ENCODE peak calls at places on chromosomes 5 and 9, in eight cellular contexts. T is heart right ventricle, L is esophagus squamous epithelium, S is A549, Q is stomach, X is MM.1S, W is tibial artery, M is right lobe of liver. H is an unnamed sample.

GRCh38 chr5:123125953-123126352 is 36.9 kb downstream of the PRDM6 start:
- DNase-seq in L (no peak), S (peak; percentile 10), T (no peak), M (no peak), W (no peak), Q (no peak), X (no peak), H (no peak)

GRCh38 chr5:146448783-146449519 is 1.8 kb downstream of the TCERG1 start:
- DNase-seq in S (no peak), W (no peak), M (no peak), Q (no peak), X (no peak), T (no peak), L (no peak), H (no peak)

GRCh38 chr9:138102246-138103051 is 224.9 kb downstream of the CACNA1B start:
- DNase-seq in Q (peak; percentile 18), T (no peak), X (no peak), M (peak; percentile 40), L (no peak), W (no peak), S (no peak), H (no peak)

GRCh38 chr9:2623046-2623865 is 1.7 kb downstream of the VLDLR start:
- DNase-seq in S (peak; percentile 89), L (no peak), T (peak; percentile 63), X (no peak), W (peak; percentile 58), M (peak; percentile 84), Q (peak; percentile 68), H (peak; percentile 44)

GRCh38 chr5:124920909-124921666 is 174.6 kb upstream of the ZNF608 start:
- DNase-seq in T (no peak), M (no peak), Q (no peak), S (no peak), W (no peak), X (peak; percentile 31), L (no peak), H (no peak)

GRCh38 chr9:110112792-110113191 is 95.2 kb downstream of the C9orf152 start:
- DNase-seq in L (no peak), Q (no peak), M (no peak), T (no peak), S (no peak), X (no peak), W (no peak), H (no peak)

GRCh38 chr9:113807173-113808061 is 68.7 kb upstream of the ZNF618 start:
- DNase-seq in L (no peak), S (peak; percentile 62), X (peak; percentile 18), Q (peak; percentile 60), T (no peak), M (no peak), W (peak; percentile 55), H (no peak)

GRCh38 chr9:106718996-106719395 is 144.0 kb upstream of the ZNF462 start:
- DNase-seq in L (no peak), W (no peak), M (no peak), X (no peak), Q (no peak), T (no peak), S (no peak), H (no peak)

GRCh38 chr5:62043289-62044274 is 262.4 kb upstream of the KIF2A start:
- DNase-seq in S (no peak), L (no peak), M (no peak), Q (no peak), W (no peak), T (no peak), X (no peak), H (no peak)

GRCh38 chr9:108478431-108478837 is 377.4 kb downstream of the ACTL7B start:
- DNase-seq in Q (no peak), S (peak; percentile 73), L (no peak), T (no peak), M (no peak), X (no peak), W (peak; percentile 52), H (peak; percentile 64)

GRCh38 chr9:101235105-101235866 is 149.5 kb downstream of the BAAT start:
- DNase-seq in X (peak; percentile 52), M (no peak), L (no peak), Q (no peak), W (no peak), T (no peak), S (peak; percentile 35), H (no peak)

GRCh38 chr5:58968350-58968749 is 385.5 kb downstream of the RAB3C start:
- DNase-seq in W (no peak), Q (no peak), X (no peak), L (no peak), M (no peak), S (no peak), T (no peak), H (no peak)

GRCh38 chr5:180850434-180851078 is 10.5 kb downstream of the ZFP62 start:
- DNase-seq in W (no peak), S (peak; percentile 24), Q (no peak), X (no peak), T (no peak), L (no peak), M (no peak), H (no peak)

GRCh38 chr9:120893585-120893857 is 16.5 kb upstream of the PHF19 start:
- DNase-seq in L (no peak), X (no peak), W (no peak), S (no peak), T (no peak), M (no peak), Q (no peak), H (no peak)

GRCh38 chr5:138725153-138725884 is 27.9 kb upstream of the CTNNA1 start:
- DNase-seq in T (peak; percentile 27), X (peak; percentile 51), L (no peak), W (no peak), S (peak; percentile 29), Q (peak; percentile 71), M (no peak), H (no peak)

GRCh38 chr5:32272746-32273145 is 40.0 kb downstream of the MTMR12 start:
- DNase-seq in L (no peak), S (no peak), Q (no peak), W (no peak), X (no peak), M (no peak), T (no peak), H (no peak)

DNA sequence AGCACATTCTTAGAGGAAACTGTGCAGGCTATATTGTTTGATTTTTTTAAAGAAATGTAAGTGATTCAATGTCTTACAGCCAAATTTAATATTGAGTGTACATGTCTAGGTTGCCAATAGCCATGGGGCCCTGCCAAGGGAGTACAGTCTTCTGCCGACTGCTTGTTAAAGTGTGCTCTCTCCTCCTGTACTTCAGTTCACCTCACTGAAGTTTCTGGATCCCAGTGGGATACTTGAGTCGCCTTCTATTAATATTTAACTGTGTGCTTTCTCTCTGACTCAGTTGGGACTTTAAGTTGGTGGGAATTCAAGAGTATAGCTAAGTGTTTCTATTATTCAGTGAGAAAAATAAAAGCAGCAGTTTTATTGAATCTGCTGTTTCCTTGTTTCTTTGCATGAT is 44.5 kb upstream of the C5orf47 start:
- DNase-seq in X (no peak), Q (no peak), L (no peak), W (no peak), T (no peak), M (no peak), S (peak; percentile 24), H (no peak)
- TF ChIP-seq CTCF in X (no peak), Q (no peak), L (no peak), W (no peak), T (no peak), M (no peak), S (no peak), H (no peak)

DNA sequence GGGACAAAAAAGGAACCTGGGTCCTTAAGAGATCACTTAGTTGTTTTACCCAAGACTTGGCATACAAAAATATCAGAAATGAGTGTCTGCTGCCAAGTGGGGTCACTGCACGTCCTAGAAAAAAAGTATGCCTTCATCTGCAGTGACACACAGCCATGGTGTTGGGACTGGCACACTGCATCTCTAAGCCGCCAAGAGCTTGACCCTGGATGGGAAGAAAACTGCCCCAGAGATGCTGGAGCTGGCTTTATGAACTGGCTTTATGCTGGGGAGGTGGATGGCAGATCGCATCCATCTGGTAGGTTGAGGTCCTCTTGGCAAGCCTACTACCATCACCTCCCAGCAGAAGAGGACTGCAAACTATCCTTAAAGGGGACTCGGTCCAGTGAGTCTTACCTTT is 51.6 kb downstream of the IRF1 start:
- DNase-seq in S (no peak), Q (no peak), T (no peak), W (peak; percentile 41), M (no peak), X (no peak), L (no peak), H (no peak)
- H3K4me3 ChIP-seq in S (no peak overlapping the region), Q (no peak overlapping the region), T (no peak overlapping the region), W (no peak overlapping the region), M (no peak overlapping the region), X (no peak overlapping the region), L (no peak overlapping the region), H (no peak overlapping the region)

GRCh38 chr9:127578952-127579853 is 32.9 kb upstream of the STXBP1 start:
- DNase-seq in S (peak; percentile 93), W (peak; percentile 95), M (peak; percentile 71), L (peak; percentile 58), T (peak; percentile 83), Q (peak; percentile 87), X (no peak), H (peak; percentile 81)
- TF ChIP-seq CTCF in S (peak; percentile 50), W (peak; percentile 45), M (peak; percentile 14), L (peak; percentile 34), T (peak; percentile 28), Q (no peak), X (no peak), H (peak; percentile 13)

GRCh38 chr9:71608021-71608420 is 160.3 kb downstream of the CEMIP2 start:
- DNase-seq in W (no peak), L (no peak), T (no peak), S (no peak), X (no peak), Q (no peak), M (no peak), H (no peak)
- H3K4me3 ChIP-seq in W (no peak overlapping the region), L (no peak overlapping the region), T (no peak overlapping the region), S (no peak overlapping the region), X (no peak overlapping the region), Q (no peak overlapping the region), M (no peak overlapping the region), H (no peak overlapping the region)